ENCODE peak calls at places on chromosomes 12 and 14, in eight cellular contexts. W is suprapubic skin, X is transverse colon, E is breast epithelium, C is spleen, M is GM12878, U is prostate gland, Z is sigmoid colon. P is an unnamed sample.
A peak's percentile ranks its signal among the peaks of the same experiment; 100 is the strongest.

GRCh38 chr14:53044486-53044885 is 93.6 kb upstream of the FERMT2 start:
- DNase-seq in E (no peak), M (no peak), W (no peak), U (no peak), Z (no peak), X (no peak), C (no peak), P (no peak)

GRCh38 chr12:99984271-99985128 is at the start of gene ANKS1B:
- DNase-seq in Z (peak; percentile 74), X (peak; percentile 24), M (no peak), E (no peak), C (no peak), W (peak; percentile 62), U (peak; percentile 49), P (peak; percentile 49)

GRCh38 chr12:113788020-113788856 is 177.9 kb downstream of the RBM19 start:
- DNase-seq in X (no peak), U (no peak), M (no peak), Z (no peak), W (no peak), C (no peak), E (no peak), P (no peak)

GRCh38 chr12:71504471-71504852 is 64.9 kb downstream of the LGR5 start:
- DNase-seq in E (no peak), U (no peak), M (no peak), X (no peak), C (no peak), W (peak; percentile 62), Z (no peak), P (no peak)

GRCh38 chr12:29589271-29589670 is 91.8 kb upstream of the OVCH1 start:
- DNase-seq in Z (no peak), M (no peak), E (no peak), X (no peak), C (no peak), U (no peak), W (no peak), P (no peak)

GRCh38 chr14:22882529-22883190 is 362 bp upstream of the REM2 start:
- DNase-seq in U (peak; percentile 44), C (no peak), E (peak; percentile 59), W (no peak), Z (peak; percentile 70), M (no peak), X (peak; percentile 55), P (peak; percentile 50)

GRCh38 chr12:27505124-27505523 is 18.9 kb upstream of the PPFIBP1 start:
- DNase-seq in W (no peak), U (no peak), M (no peak), C (no peak), X (no peak), Z (no peak), E (no peak), P (no peak)

GRCh38 chr12:98352835-98353234 is 162.6 kb upstream of the TMPO start:
- DNase-seq in X (no peak), W (no peak), M (no peak), Z (no peak), E (no peak), U (no peak), C (no peak), P (no peak)

GRCh38 chr12:16362550-16362949 is 15.1 kb downstream of the MGST1 start:
- DNase-seq in C (no peak), Z (no peak), W (no peak), E (no peak), U (no peak), X (no peak), M (no peak), P (no peak)

GRCh38 chr12:114340231-114340630 is 65.7 kb downstream of the TBX5 start:
- DNase-seq in W (no peak), E (no peak), Z (no peak), X (no peak), U (no peak), M (no peak), C (no peak), P (no peak)

GRCh38 chr14:41607119-41607785 is 576 bp downstream of the LRFN5 start:
- DNase-seq in W (no peak), Z (no peak), M (no peak), U (no peak), C (no peak), X (no peak), E (no peak), P (no peak)

DNA sequence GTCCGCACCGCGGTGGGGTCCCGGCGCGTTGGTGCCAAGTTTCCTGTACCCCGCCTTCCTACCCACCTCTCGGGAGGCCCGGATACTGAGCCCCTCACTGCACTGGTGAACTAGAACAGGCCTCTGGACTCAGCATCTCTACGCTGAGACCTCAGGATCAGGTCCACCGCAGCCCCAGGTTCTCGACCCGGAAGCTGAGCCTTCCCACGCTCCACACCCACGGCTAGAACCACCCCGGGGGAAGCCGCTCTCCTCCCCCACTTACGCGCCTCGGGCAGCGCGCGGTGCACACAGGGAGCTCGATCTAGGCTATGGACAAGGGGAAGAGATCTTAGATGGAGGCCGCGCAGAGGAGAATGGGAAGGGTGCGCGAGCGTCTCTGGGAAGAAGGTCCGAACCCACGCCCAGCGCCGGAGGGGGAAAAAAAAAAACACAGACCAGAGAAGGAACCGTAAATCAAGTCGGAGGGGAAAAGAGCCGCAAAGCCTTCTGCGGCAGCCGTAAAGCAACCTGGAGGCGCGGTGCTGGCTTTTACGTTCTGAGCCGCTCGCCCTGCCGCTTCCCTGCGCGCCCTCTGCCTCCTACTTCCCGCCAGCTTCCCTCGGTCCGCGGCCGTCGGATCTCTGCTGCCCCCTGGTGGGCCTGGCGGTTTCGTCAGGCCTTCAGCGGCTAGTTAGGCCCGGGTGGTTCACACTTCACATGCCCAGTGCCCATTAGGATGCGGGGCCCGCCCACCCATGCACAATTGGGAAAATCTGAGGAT is at the start of gene RAD52:
- DNase-seq in X (peak; percentile 98), W (peak; percentile 98), C (peak; percentile 100), E (peak; percentile 94), M (peak; percentile 96), U (peak; percentile 97), Z (peak; percentile 99), P (peak; percentile 98)
- TF ChIP-seq POLR2A in X (peak; percentile 89), W (no peak), C (no peak), E (peak; percentile 9), M (peak; percentile 89), U (peak; percentile 63), Z (peak; percentile 70), P (peak; percentile 54)

DNA sequence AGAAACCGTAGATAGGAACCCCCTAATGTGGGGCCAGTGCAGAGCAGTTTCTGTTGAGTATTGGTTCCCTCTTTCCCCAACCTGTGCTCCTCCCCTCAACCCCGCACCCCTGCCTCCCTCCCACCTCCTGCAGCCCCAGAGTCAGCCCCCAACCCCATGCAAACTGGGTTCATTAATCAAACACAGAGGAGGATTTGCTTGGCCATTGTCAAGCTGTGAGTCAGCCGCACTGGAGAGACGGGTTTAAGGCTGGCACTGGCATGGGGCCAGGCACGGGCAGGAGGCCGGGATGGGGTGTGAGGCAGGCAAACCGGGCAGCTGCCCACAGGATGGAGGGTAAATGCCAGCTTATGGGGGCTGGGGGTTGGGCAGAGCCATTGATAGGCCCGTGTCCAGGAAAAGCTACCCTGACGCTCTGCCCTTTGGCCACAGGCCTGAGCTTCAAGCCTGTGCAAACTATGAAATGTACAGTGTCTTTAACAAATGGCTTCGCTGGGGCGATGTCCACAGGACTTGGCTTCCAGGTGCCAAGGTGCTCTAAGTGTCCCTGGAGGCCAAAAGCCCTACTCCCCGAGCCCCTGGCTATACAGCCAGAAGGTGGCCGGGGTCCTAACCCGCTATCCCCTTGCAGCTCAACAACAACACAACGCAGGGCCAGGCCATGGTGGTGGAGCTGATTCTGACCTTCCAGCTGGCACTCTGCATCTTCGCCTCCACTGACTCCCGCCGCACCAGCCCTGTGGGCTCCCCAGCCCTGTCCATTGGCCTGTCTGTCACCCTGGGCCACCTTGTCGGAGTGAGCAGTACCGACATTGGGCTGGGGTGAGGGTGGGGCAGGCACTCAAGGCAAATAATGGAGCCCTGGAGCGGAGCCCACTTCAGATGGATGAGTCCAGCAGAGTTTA is 1.4 kb downstream of the AQP5 start:
- DNase-seq in X (peak; percentile 66), M (no peak), Z (no peak), W (no peak), U (peak; percentile 80), C (peak; percentile 71), E (peak; percentile 73), P (peak; percentile 95)
- TF ChIP-seq POLR2AphosphoS5 in X (no peak), M (no peak), Z (no peak), W (no peak), U (peak; percentile 76), C (no peak), E (no peak), P (no peak)

GRCh38 chr12:125453751-125454150 is 388.5 kb downstream of the AACS start:
- DNase-seq in W (no peak), U (no peak), X (no peak), E (no peak), Z (no peak), M (no peak), C (no peak), P (no peak)

GRCh38 chr12:125454786-125455450 is 389.7 kb downstream of the AACS start:
- DNase-seq in X (no peak), W (no peak), Z (no peak), E (no peak), U (no peak), C (no peak), M (no peak), P (no peak)

GRCh38 chr12:125451408-125451807 is 386.2 kb downstream of the AACS start:
- DNase-seq in U (no peak), C (no peak), X (no peak), Z (no peak), W (no peak), E (no peak), M (no peak), P (no peak)

DNA sequence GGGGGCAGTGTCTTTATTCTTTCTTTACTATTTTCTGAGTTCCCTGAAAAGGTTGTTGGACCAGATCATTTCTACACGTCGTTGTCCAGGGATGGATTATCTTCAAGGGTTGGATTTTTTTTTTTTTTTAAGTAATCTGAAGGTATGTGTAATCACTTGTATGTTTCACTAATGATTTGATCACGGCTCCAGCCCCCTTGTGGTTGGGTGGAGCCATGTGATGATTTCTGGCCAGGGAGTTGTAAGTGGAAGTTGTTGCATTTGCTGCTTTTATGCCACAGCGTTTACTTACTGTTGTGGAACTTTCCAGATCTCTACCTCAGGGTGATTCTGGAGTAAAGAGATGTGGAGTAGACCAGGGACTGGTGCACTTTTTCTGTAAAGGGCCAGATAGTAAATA is 390.3 kb downstream of the AACS start:
- DNase-seq in E (no peak), X (no peak), C (no peak), W (no peak), M (no peak), Z (no peak), U (no peak), P (no peak)
- TF ChIP-seq CTCF in E (no peak), X (no peak), C (no peak), W (no peak), M (no peak), Z (no peak), U (no peak), P (no peak)

DNA sequence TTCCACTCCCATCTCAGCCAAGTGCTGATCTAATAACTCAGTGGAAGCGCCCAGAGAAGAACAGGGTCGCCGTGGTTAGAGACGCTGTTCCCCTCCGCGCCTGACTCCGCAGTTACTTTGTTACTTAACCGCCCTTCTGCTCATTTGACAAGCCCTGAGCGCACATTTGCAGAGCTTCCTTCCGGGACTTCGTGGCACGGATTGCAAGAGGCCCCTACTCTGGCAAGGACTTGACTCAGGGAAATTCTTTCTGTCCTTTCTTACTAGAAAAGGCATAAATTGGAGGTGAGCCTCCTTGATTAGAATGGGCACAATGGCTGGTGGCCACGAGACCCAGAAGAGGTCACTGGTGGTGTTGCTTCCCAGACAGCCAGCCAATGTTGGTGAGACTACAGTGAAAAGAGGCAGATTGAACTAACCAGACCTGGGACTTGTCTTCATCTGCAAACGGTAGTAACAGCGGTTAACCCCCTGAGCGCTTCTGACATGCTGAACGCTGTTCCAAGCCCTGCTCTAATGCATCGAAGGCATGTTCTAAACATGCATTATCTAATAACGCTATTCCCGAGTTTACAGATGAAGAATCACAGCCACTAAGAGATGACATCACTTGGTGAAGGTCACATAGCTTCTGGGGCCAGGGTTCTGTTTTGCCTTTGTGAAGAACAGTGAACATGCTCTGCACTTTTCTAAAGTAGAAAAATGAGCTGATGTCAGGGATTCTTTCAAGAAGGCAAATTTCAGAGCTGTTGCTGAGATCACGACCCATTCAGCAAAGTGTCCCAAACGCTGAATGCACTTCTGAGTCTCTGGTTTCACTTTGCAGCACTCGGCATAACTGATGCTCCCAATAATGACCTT is 55.8 kb downstream of the FOS start:
- DNase-seq in Z (peak; percentile 83), E (no peak), W (peak; percentile 79), X (peak; percentile 53), U (no peak), M (peak; percentile 28), C (peak; percentile 90), P (peak; percentile 42)
- TF ChIP-seq POLR2A in Z (no peak), E (no peak), W (no peak), X (peak; percentile 29), U (peak; percentile 15), M (peak; percentile 41), C (no peak), P (no peak)

P was measured in stomach.